ENCODE peak calls at places on chromosomes 4 and X, in six cellular contexts. One of them, this sample, is unnamed. For H3K4me1, the result is how much of the 10 kb centered on the place peaks cover.

GRCh38 chrX:16140983-16141382 is 17.6 kb downstream of the GRPR start:
- DNase-seq in uterus: no peak
- DNase-seq in breast epithelium: no peak
- DNase-seq in mucosa of descending colon: no peak
- DNase-seq in CD4-positive, alpha-beta memory T cell: no peak
- DNase-seq in effector memory CD4-positive, alpha-beta T cell: no peak
- DNase-seq in this sample: no peak

GRCh38 chr4:154590329-154591006 is at the start of gene FGA:
- DNase-seq in uterus: no peak
- DNase-seq in breast epithelium: no peak
- DNase-seq in mucosa of descending colon: no peak
- DNase-seq in CD4-positive, alpha-beta memory T cell: no peak
- DNase-seq in effector memory CD4-positive, alpha-beta T cell: no peak
- DNase-seq in this sample: no peak

GRCh38 chrX:6707497-6707896 is 172.6 kb upstream of the VCX3A start:
- DNase-seq in uterus: no peak
- DNase-seq in breast epithelium: no peak
- DNase-seq in mucosa of descending colon: no peak
- DNase-seq in CD4-positive, alpha-beta memory T cell: no peak
- DNase-seq in effector memory CD4-positive, alpha-beta T cell: no peak
- DNase-seq in this sample: no peak

GRCh38 chr4:22099896-22100295 is 151.3 kb upstream of the KCNIP4 start:
- DNase-seq in uterus: no peak
- DNase-seq in breast epithelium: no peak
- DNase-seq in mucosa of descending colon: no peak
- DNase-seq in CD4-positive, alpha-beta memory T cell: no peak
- DNase-seq in effector memory CD4-positive, alpha-beta T cell: no peak
- DNase-seq in this sample: no peak

GRCh38 chr4:176038789-176039188 is 26.9 kb upstream of the WDR17 start:
- DNase-seq in uterus: no peak
- DNase-seq in breast epithelium: no peak
- DNase-seq in mucosa of descending colon: no peak
- DNase-seq in CD4-positive, alpha-beta memory T cell: no peak
- DNase-seq in effector memory CD4-positive, alpha-beta T cell: no peak
- DNase-seq in this sample: no peak

GRCh38 chr4:20506827-20507226 is 193.4 kb upstream of the PACRGL start:
- DNase-seq in uterus: no peak
- DNase-seq in breast epithelium: no peak
- DNase-seq in mucosa of descending colon: no peak
- DNase-seq in CD4-positive, alpha-beta memory T cell: no peak
- DNase-seq in effector memory CD4-positive, alpha-beta T cell: no peak
- DNase-seq in this sample: no peak

GRCh38 chr4:151291485-151291884 is 14.5 kb downstream of the PRSS48 start:
- DNase-seq in uterus: no peak
- DNase-seq in breast epithelium: no peak
- DNase-seq in mucosa of descending colon: no peak
- DNase-seq in CD4-positive, alpha-beta memory T cell: no peak
- DNase-seq in effector memory CD4-positive, alpha-beta T cell: no peak
- DNase-seq in this sample: no peak

GRCh38 chrX:151505796-151506195 is 57.7 kb upstream of the PASD1 start:
- DNase-seq in uterus: no peak
- DNase-seq in breast epithelium: no peak
- DNase-seq in mucosa of descending colon: no peak
- DNase-seq in CD4-positive, alpha-beta memory T cell: no peak
- DNase-seq in effector memory CD4-positive, alpha-beta T cell: no peak
- DNase-seq in this sample: no peak

GRCh38 chr4:74376888-74377483 is 12.0 kb downstream of the EREG start:
- DNase-seq in uterus: no peak
- DNase-seq in breast epithelium: no peak
- DNase-seq in mucosa of descending colon: no peak
- DNase-seq in CD4-positive, alpha-beta memory T cell: peak
- DNase-seq in effector memory CD4-positive, alpha-beta T cell: no peak
- DNase-seq in this sample: peak

GRCh38 chr4:87985097-87985886 is 9.8 kb downstream of the SPP1 start:
- DNase-seq in uterus: peak
- DNase-seq in breast epithelium: no peak
- DNase-seq in mucosa of descending colon: peak
- DNase-seq in CD4-positive, alpha-beta memory T cell: no peak
- DNase-seq in effector memory CD4-positive, alpha-beta T cell: no peak
- DNase-seq in this sample: no peak

GRCh38 chrX:14508025-14508690 is 21.2 kb upstream of the GLRA2 start:
- DNase-seq in uterus: no peak
- DNase-seq in breast epithelium: no peak
- DNase-seq in mucosa of descending colon: no peak
- DNase-seq in CD4-positive, alpha-beta memory T cell: no peak
- DNase-seq in effector memory CD4-positive, alpha-beta T cell: no peak
- DNase-seq in this sample: no peak

GRCh38 chrX:84046403-84046984 is 141.5 kb downstream of the RPS6KA6 start:
- DNase-seq in uterus: no peak
- DNase-seq in breast epithelium: no peak
- DNase-seq in mucosa of descending colon: no peak
- DNase-seq in CD4-positive, alpha-beta memory T cell: peak
- DNase-seq in effector memory CD4-positive, alpha-beta T cell: no peak
- DNase-seq in this sample: no peak

GRCh38 chr4:32106767-32107166 is 1386.6 kb downstream of the PCDH7 start:
- DNase-seq in uterus: no peak
- DNase-seq in breast epithelium: no peak
- DNase-seq in mucosa of descending colon: no peak
- DNase-seq in CD4-positive, alpha-beta memory T cell: no peak
- DNase-seq in effector memory CD4-positive, alpha-beta T cell: no peak
- DNase-seq in this sample: no peak

GRCh38 chr4:133982533-133983224 is 218.9 kb downstream of the PABPC4L start:
- DNase-seq in uterus: no peak
- DNase-seq in breast epithelium: no peak
- DNase-seq in mucosa of descending colon: no peak
- DNase-seq in CD4-positive, alpha-beta memory T cell: no peak
- DNase-seq in effector memory CD4-positive, alpha-beta T cell: no peak
- DNase-seq in this sample: no peak

GRCh38 chr4:75715105-75715799 is 9.1 kb upstream of the USO1 start:
- DNase-seq in uterus: no peak
- DNase-seq in breast epithelium: no peak
- DNase-seq in mucosa of descending colon: no peak
- DNase-seq in CD4-positive, alpha-beta memory T cell: no peak
- DNase-seq in effector memory CD4-positive, alpha-beta T cell: no peak
- DNase-seq in this sample: no peak

GRCh38 chrX:17456526-17456925 is 81.5 kb downstream of the NHS start:
- DNase-seq in uterus: no peak
- DNase-seq in breast epithelium: no peak
- DNase-seq in mucosa of descending colon: no peak
- DNase-seq in CD4-positive, alpha-beta memory T cell: no peak
- DNase-seq in effector memory CD4-positive, alpha-beta T cell: no peak
- DNase-seq in this sample: no peak

GRCh38 chr4:124970011-124970410 is 257.5 kb upstream of the ANKRD50 start:
- DNase-seq in uterus: no peak
- DNase-seq in breast epithelium: no peak
- DNase-seq in mucosa of descending colon: no peak
- DNase-seq in CD4-positive, alpha-beta memory T cell: no peak
- DNase-seq in effector memory CD4-positive, alpha-beta T cell: no peak
- DNase-seq in this sample: no peak

GRCh38 chr4:17787315-17787714 is 5.9 kb upstream of the FAM184B start:
- DNase-seq in uterus: no peak
- DNase-seq in breast epithelium: no peak
- DNase-seq in mucosa of descending colon: no peak
- DNase-seq in CD4-positive, alpha-beta memory T cell: no peak
- DNase-seq in effector memory CD4-positive, alpha-beta T cell: no peak
- DNase-seq in this sample: no peak

GRCh38 chrX:153830632-153831434 is 489 bp upstream of the PDZD4 start:
- DNase-seq in uterus: no peak
- DNase-seq in breast epithelium: no peak
- DNase-seq in mucosa of descending colon: no peak
- DNase-seq in CD4-positive, alpha-beta memory T cell: no peak
- DNase-seq in effector memory CD4-positive, alpha-beta T cell: no peak
- DNase-seq in this sample: no peak

GRCh38 chrX:136635235-136635634 is 12.7 kb upstream of the CD40LG start:
- DNase-seq in uterus: no peak
- DNase-seq in breast epithelium: no peak
- DNase-seq in mucosa of descending colon: no peak
- DNase-seq in CD4-positive, alpha-beta memory T cell: peak
- DNase-seq in effector memory CD4-positive, alpha-beta T cell: no peak
- DNase-seq in this sample: no peak

GRCh38 chrX:136643243-136643642 is 4.7 kb upstream of the CD40LG start:
- DNase-seq in uterus: no peak
- DNase-seq in breast epithelium: no peak
- DNase-seq in mucosa of descending colon: no peak
- DNase-seq in CD4-positive, alpha-beta memory T cell: no peak
- DNase-seq in effector memory CD4-positive, alpha-beta T cell: no peak
- DNase-seq in this sample: no peak

GRCh38 chrX:136636121-136636520 is 11.8 kb upstream of the CD40LG start:
- DNase-seq in uterus: no peak
- DNase-seq in breast epithelium: no peak
- DNase-seq in mucosa of descending colon: no peak
- DNase-seq in CD4-positive, alpha-beta memory T cell: no peak
- DNase-seq in effector memory CD4-positive, alpha-beta T cell: no peak
- DNase-seq in this sample: no peak

DNA sequence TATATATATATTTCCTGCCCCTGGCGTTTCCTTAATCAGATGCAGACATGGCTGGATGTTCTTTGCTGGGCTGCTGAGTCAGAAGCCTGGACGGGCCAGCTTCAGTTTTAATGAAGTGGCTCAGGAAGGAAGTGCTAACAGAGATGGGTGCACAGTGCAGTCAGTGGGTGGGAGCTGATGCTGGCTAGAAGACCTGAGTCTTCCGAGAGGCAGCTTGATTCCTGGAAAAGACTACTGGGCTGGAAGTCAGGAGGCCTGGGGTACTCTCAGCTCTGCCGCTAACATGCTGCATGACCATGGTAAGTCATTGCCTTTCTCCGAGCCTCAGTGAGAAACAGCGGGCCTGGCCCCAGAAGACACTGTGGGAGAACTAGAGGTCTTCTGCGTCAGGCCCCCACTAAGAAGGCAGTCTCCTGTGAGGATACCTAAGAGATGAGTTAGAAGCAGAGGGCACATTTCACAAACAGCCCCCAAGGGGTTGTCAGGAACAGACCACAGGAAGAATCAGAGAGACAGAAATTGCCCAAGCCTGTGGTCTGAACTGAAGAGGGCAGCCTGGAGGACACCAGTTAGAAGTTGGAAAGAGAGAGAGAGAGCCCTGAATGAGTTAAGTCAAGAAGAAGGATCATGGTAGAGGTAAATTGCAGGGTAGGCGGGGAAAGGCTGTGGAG is 8.3 kb upstream of the CD40LG start:
- DNase-seq in uterus: no peak
- DNase-seq in breast epithelium: no peak
- DNase-seq in mucosa of descending colon: no peak
- DNase-seq in CD4-positive, alpha-beta memory T cell: no peak
- DNase-seq in effector memory CD4-positive, alpha-beta T cell: no peak
- DNase-seq in this sample: no peak
- H3K4me1 ChIP-seq in uterus: under half
- H3K4me1 ChIP-seq in breast epithelium: under half
- H3K4me1 ChIP-seq in mucosa of descending colon: under half
- H3K4me1 ChIP-seq in CD4-positive, alpha-beta memory T cell: half or more
- H3K4me1 ChIP-seq in effector memory CD4-positive, alpha-beta T cell: under half
- H3K4me1 ChIP-seq in this sample: under half

GRCh38 chr4:108109111-108109510 is 59.6 kb downstream of the LEF1 start:
- DNase-seq in uterus: no peak
- DNase-seq in breast epithelium: no peak
- DNase-seq in mucosa of descending colon: no peak
- DNase-seq in CD4-positive, alpha-beta memory T cell: no peak
- DNase-seq in effector memory CD4-positive, alpha-beta T cell: no peak
- DNase-seq in this sample: no peak

GRCh38 chr4:108103096-108103495 is 65.6 kb downstream of the LEF1 start:
- DNase-seq in uterus: no peak
- DNase-seq in breast epithelium: no peak
- DNase-seq in mucosa of descending colon: no peak
- DNase-seq in CD4-positive, alpha-beta memory T cell: no peak
- DNase-seq in effector memory CD4-positive, alpha-beta T cell: no peak
- DNase-seq in this sample: no peak

GRCh38 chr4:108107729-108108382 is 60.9 kb downstream of the LEF1 start:
- DNase-seq in uterus: no peak
- DNase-seq in breast epithelium: no peak
- DNase-seq in mucosa of descending colon: no peak
- DNase-seq in CD4-positive, alpha-beta memory T cell: peak
- DNase-seq in effector memory CD4-positive, alpha-beta T cell: peak
- DNase-seq in this sample: peak

GRCh38 chr4:108107116-108107515 is 61.6 kb downstream of the LEF1 start:
- DNase-seq in uterus: no peak
- DNase-seq in breast epithelium: no peak
- DNase-seq in mucosa of descending colon: no peak
- DNase-seq in CD4-positive, alpha-beta memory T cell: no peak
- DNase-seq in effector memory CD4-positive, alpha-beta T cell: no peak
- DNase-seq in this sample: peak

GRCh38 chr4:108106186-108106585 is 62.5 kb downstream of the LEF1 start:
- DNase-seq in uterus: no peak
- DNase-seq in breast epithelium: no peak
- DNase-seq in mucosa of descending colon: no peak
- DNase-seq in CD4-positive, alpha-beta memory T cell: no peak
- DNase-seq in effector memory CD4-positive, alpha-beta T cell: no peak
- DNase-seq in this sample: no peak
- H3K4me1 ChIP-seq in uterus: under half
- H3K4me1 ChIP-seq in breast epithelium: under half
- H3K4me1 ChIP-seq in mucosa of descending colon: under half
- H3K4me1 ChIP-seq in CD4-positive, alpha-beta memory T cell: half or more
- H3K4me1 ChIP-seq in effector memory CD4-positive, alpha-beta T cell: half or more
- H3K4me1 ChIP-seq in this sample: half or more

DNA sequence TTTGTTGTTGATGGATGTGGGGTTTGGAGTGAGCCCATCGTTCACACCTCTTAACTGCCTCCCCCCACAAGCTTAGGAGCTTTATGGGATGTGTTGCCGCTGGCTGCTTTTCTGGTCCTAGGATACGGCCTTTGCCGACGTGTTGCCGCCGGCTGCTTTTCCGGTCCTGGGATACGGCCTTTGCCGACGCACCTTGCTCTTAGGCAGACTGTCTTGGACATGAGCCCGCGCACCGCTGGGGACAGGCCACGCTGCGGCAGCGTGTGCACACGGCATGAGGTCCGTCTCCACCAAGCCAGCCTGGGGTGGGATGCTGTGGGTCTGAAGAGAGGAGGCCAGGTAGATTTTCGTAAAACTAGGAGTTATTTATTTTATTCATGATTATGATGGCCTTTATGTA is 14.2 kb downstream of the RGS12 start:
- DNase-seq in uterus: no peak
- DNase-seq in breast epithelium: peak
- DNase-seq in mucosa of descending colon: no peak
- DNase-seq in CD4-positive, alpha-beta memory T cell: no peak
- DNase-seq in effector memory CD4-positive, alpha-beta T cell: no peak
- DNase-seq in this sample: no peak
- H3K4me1 ChIP-seq in uterus: under half
- H3K4me1 ChIP-seq in breast epithelium: under half
- H3K4me1 ChIP-seq in mucosa of descending colon: under half
- H3K4me1 ChIP-seq in CD4-positive, alpha-beta memory T cell: under half
- H3K4me1 ChIP-seq in effector memory CD4-positive, alpha-beta T cell: under half
- H3K4me1 ChIP-seq in this sample: under half

GRCh38 chr4:128354205-128354821 is 66.7 kb upstream of the PGRMC2 start:
- DNase-seq in uterus: no peak
- DNase-seq in breast epithelium: no peak
- DNase-seq in mucosa of descending colon: no peak
- DNase-seq in CD4-positive, alpha-beta memory T cell: no peak
- DNase-seq in effector memory CD4-positive, alpha-beta T cell: no peak
- DNase-seq in this sample: no peak

GRCh38 chr4:128351502-128351901 is 63.9 kb upstream of the PGRMC2 start:
- DNase-seq in uterus: no peak
- DNase-seq in breast epithelium: no peak
- DNase-seq in mucosa of descending colon: no peak
- DNase-seq in CD4-positive, alpha-beta memory T cell: no peak
- DNase-seq in effector memory CD4-positive, alpha-beta T cell: no peak
- DNase-seq in this sample: no peak

GRCh38 chr4:128350449-128351045 is 62.9 kb upstream of the PGRMC2 start:
- DNase-seq in uterus: no peak
- DNase-seq in breast epithelium: no peak
- DNase-seq in mucosa of descending colon: no peak
- DNase-seq in CD4-positive, alpha-beta memory T cell: no peak
- DNase-seq in effector memory CD4-positive, alpha-beta T cell: no peak
- DNase-seq in this sample: no peak

GRCh38 chr4:128355301-128355700 is 67.7 kb upstream of the PGRMC2 start:
- DNase-seq in uterus: no peak
- DNase-seq in breast epithelium: no peak
- DNase-seq in mucosa of descending colon: peak
- DNase-seq in CD4-positive, alpha-beta memory T cell: no peak
- DNase-seq in effector memory CD4-positive, alpha-beta T cell: no peak
- DNase-seq in this sample: no peak

GRCh38 chr4:128353791-128354190 is 66.2 kb upstream of the PGRMC2 start:
- DNase-seq in uterus: no peak
- DNase-seq in breast epithelium: no peak
- DNase-seq in mucosa of descending colon: no peak
- DNase-seq in CD4-positive, alpha-beta memory T cell: no peak
- DNase-seq in effector memory CD4-positive, alpha-beta T cell: no peak
- DNase-seq in this sample: no peak
- H3K4me1 ChIP-seq in uterus: under half
- H3K4me1 ChIP-seq in breast epithelium: under half
- H3K4me1 ChIP-seq in mucosa of descending colon: under half
- H3K4me1 ChIP-seq in CD4-positive, alpha-beta memory T cell: under half
- H3K4me1 ChIP-seq in effector memory CD4-positive, alpha-beta T cell: under half
- H3K4me1 ChIP-seq in this sample: under half